ENCODE peak calls at places on chromosomes 13 and 19, in seven cellular contexts. X, I, F, M, B, C and G are unnamed samples.

GRCh38 chr13:95833713-95834112 is 156.8 kb downstream of the DNAJC3 start:
- DNase-seq in X (no peak), I (peak), F (peak), M (no peak), B (no peak), C (no peak), G (no peak)

GRCh38 chr19:36489920-36490415 is 607 bp upstream of the ZNF566 start:
- DNase-seq in X (peak), I (no peak), F (peak), M (peak), B (peak), C (peak), G (peak)

GRCh38 chr13:48902421-48902820 is 73.3 kb upstream of the FNDC3A start:
- DNase-seq in X (no peak), I (no peak), F (peak), M (no peak), B (no peak), C (no peak), G (no peak)

GRCh38 chr13:41622545-41623429 is 165.4 kb downstream of the RGCC start:
- DNase-seq in X (no peak), I (peak), F (peak), M (no peak), B (peak), C (no peak), G (no peak)

GRCh38 chr19:6710273-6711077 is 10.0 kb downstream of the C3 start:
- DNase-seq in X (no peak), I (no peak), F (no peak), M (peak), B (no peak), C (no peak), G (no peak)

GRCh38 chr13:59176775-59177174 is 987.0 kb downstream of the DIAPH3 start:
- DNase-seq in X (no peak), I (no peak), F (no peak), M (no peak), B (peak), C (no peak), G (no peak)

GRCh38 chr19:31271569-31271911 is 77.7 kb downstream of the TSHZ3 start:
- DNase-seq in X (no peak), I (no peak), F (no peak), M (no peak), B (no peak), C (no peak), G (no peak)

GRCh38 chr19:10895920-10896319 is 24.6 kb downstream of the CARM1 start:
- DNase-seq in X (no peak), I (no peak), F (no peak), M (no peak), B (no peak), C (no peak), G (no peak)

GRCh38 chr13:42548731-42549554 is 25.0 kb upstream of the TNFSF11 start:
- DNase-seq in X (peak), I (peak), F (no peak), M (no peak), B (peak), C (no peak), G (no peak)

GRCh38 chr13:24183741-24184182 is 23.2 kb downstream of the SPATA13 start:
- DNase-seq in X (peak), I (no peak), F (no peak), M (no peak), B (no peak), C (no peak), G (no peak)

GRCh38 chr19:3112375-3113099 is 18.4 kb downstream of the GNA11 start:
- DNase-seq in X (no peak), I (no peak), F (no peak), M (no peak), B (no peak), C (no peak), G (no peak)

GRCh38 chr19:3955688-3956087 is 15.2 kb downstream of the DAPK3 start:
- DNase-seq in X (no peak), I (no peak), F (no peak), M (no peak), B (no peak), C (no peak), G (no peak)

GRCh38 chr13:23467048-23467931 is 33.8 kb upstream of the SACS start:
- DNase-seq in X (no peak), I (no peak), F (peak), M (no peak), B (peak), C (peak), G (no peak)

GRCh38 chr19:6744381-6745288 is 5.2 kb downstream of the TRIP10 start:
- DNase-seq in X (peak), I (peak), F (peak), M (peak), B (no peak), C (no peak), G (peak)

GRCh38 chr13:39766464-39767167 is 111.2 kb downstream of the COG6 start:
- DNase-seq in X (no peak), I (no peak), F (no peak), M (no peak), B (no peak), C (no peak), G (no peak)

GRCh38 chr19:42487025-42487797 is 41.1 kb downstream of the CEACAM1 start:
- DNase-seq in X (no peak), I (no peak), F (no peak), M (no peak), B (no peak), C (no peak), G (no peak)

GRCh38 chr13:89899302-89900103 is 1448.0 kb upstream of the MIR17HG start:
- DNase-seq in X (no peak), I (no peak), F (no peak), M (no peak), B (no peak), C (no peak), G (no peak)

GRCh38 chr13:50994651-50995050 is 85.1 kb downstream of the RNASEH2B start:
- DNase-seq in X (no peak), I (no peak), F (no peak), M (peak), B (no peak), C (no peak), G (no peak)

GRCh38 chr19:5108123-5108613 is 139.3 kb downstream of the KDM4B start:
- DNase-seq in X (no peak), I (no peak), F (no peak), M (no peak), B (no peak), C (peak), G (no peak)

GRCh38 chr19:14544047-14544446 is 14.7 kb downstream of the TECR start:
- DNase-seq in X (no peak), I (no peak), F (no peak), M (no peak), B (no peak), C (peak), G (no peak)

GRCh38 chr19:20558011-20558410 is 7.6 kb downstream of the ZNF737 start:
- DNase-seq in X (no peak), I (no peak), F (no peak), M (no peak), B (no peak), C (no peak), G (no peak)

GRCh38 chr19:52898101-52898500 is 666 bp upstream of the ZNF320 start:
- DNase-seq in X (no peak), I (no peak), F (no peak), M (no peak), B (no peak), C (no peak), G (no peak)

GRCh38 chr13:113654591-113655357 is 3.2 kb downstream of the ATP4B start:
- DNase-seq in X (peak), I (no peak), F (no peak), M (peak), B (no peak), C (no peak), G (no peak)

GRCh38 chr13:113405481-113406300 is 41.8 kb upstream of the GRTP1 start:
- DNase-seq in X (no peak), I (no peak), F (no peak), M (peak), B (no peak), C (no peak), G (no peak)

GRCh38 chr13:112959701-112960542 is 9.1 kb upstream of the MCF2L start:
- DNase-seq in X (no peak), I (no peak), F (no peak), M (no peak), B (no peak), C (no peak), G (no peak)

GRCh38 chr13:97429681-97430081 is 4.3 kb upstream of the RAP2A start:
- DNase-seq in X (no peak), I (peak), F (peak), M (no peak), B (no peak), C (no peak), G (no peak)

GRCh38 chr19:2807379-2808128 is 12.1 kb upstream of the ZNF554 start:
- DNase-seq in X (no peak), I (no peak), F (no peak), M (no peak), B (no peak), C (peak), G (no peak)

GRCh38 chr13:64052526-64052925 is 2636.9 kb upstream of the PCDH20 start:
- DNase-seq in X (no peak), I (no peak), F (no peak), M (no peak), B (no peak), C (no peak), G (no peak)

GRCh38 chr13:64061649-64062048 is 2646.0 kb upstream of the PCDH20 start:
- DNase-seq in X (no peak), I (no peak), F (no peak), M (no peak), B (no peak), C (no peak), G (no peak)

GRCh38 chr13:64054306-64054705 is 2638.7 kb upstream of the PCDH20 start:
- DNase-seq in X (no peak), I (no peak), F (no peak), M (no peak), B (no peak), C (no peak), G (no peak)

DNA sequence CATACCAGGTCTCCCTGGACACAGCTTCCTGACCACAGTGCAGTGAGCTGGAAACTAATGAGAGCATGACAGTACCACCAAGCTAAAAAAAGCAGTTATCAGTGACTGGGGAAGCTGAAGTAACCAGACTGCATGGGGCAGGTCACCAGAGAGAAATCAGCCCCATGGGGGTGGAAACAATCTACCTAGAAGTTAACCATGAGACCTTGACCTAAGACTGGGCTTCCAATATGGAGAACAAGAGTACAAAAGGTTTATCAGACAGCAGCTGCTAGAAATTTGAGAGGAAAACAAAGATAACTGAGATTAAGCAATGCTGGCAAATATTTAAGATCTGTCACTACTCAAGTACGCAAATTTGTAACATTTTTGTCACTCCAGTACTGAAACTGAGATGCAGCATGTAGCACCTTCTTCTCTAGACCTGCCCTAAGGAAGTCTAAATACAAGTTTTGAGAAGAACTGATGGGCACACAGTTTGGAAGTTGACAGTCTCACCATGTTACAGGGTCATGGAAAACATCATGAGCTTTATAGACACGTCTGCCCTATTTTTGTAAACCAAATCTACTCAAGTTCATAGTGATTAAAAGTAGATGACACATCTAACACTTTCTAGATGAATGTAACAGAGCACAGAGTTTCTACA is 2641.8 kb upstream of the PCDH20 start:
- DNase-seq in X (no peak), I (no peak), F (no peak), M (no peak), B (no peak), C (no peak), G (no peak)
- TF ChIP-seq CTCF in X (no peak), I (no peak), F (no peak), M (no peak), B (no peak), C (no peak), G (no peak)

GRCh38 chr13:110957181-110957884 is 42.5 kb upstream of the ANKRD10 start:
- DNase-seq in X (no peak), I (peak), F (peak), M (no peak), B (no peak), C (no peak), G (no peak)
- TF ChIP-seq CTCF in X (no peak), I (peak), F (no peak), M (no peak), B (no peak), C (peak), G (no peak)

GRCh38 chr19:17542793-17543582 is 12.5 kb upstream of the COLGALT1 start:
- DNase-seq in X (no peak), I (no peak), F (no peak), M (no peak), B (no peak), C (no peak), G (no peak)
- TF ChIP-seq CTCF in X (no peak), I (no peak), F (no peak), M (no peak), B (no peak), C (no peak), G (no peak)

GRCh38 chr13:28138012-28138755 is at the start of gene PAN3:
- DNase-seq in X (peak), I (peak), F (peak), M (peak), B (peak), C (peak), G (peak)
- TF ChIP-seq CTCF in X (no peak), I (no peak), F (peak), M (peak), B (no peak), C (peak), G (no peak)